ENCODE peak calls at places on chromosomes 7 and 10, in five cellular contexts. One of them, this sample, is unnamed. For H3K27me3, the result is how much of the 10 kb centered on the place peaks cover.

GRCh38 chr10:14185501-14186045 is 145.2 kb downstream of the FRMD4A start:
- DNase-seq in heart left ventricle: no peak
- DNase-seq in cardiac muscle cell: peak
- DNase-seq in gastrocnemius medialis: no peak
- DNase-seq in astrocyte: peak
- DNase-seq in this sample: no peak

GRCh38 chr7:30705008-30705407 is 22.8 kb upstream of the CRHR2 start:
- DNase-seq in cardiac muscle cell: no peak
- DNase-seq in gastrocnemius medialis: no peak
- DNase-seq in heart left ventricle: no peak
- DNase-seq in astrocyte: no peak
- DNase-seq in this sample: no peak

GRCh38 chr7:141646826-141647480 is 55.0 kb downstream of the DENND11 start:
- DNase-seq in gastrocnemius medialis: no peak
- DNase-seq in cardiac muscle cell: no peak
- DNase-seq in astrocyte: peak
- DNase-seq in heart left ventricle: no peak
- DNase-seq in this sample: no peak

GRCh38 chr7:83550100-83550499 is 98.8 kb downstream of the SEMA3E start:
- DNase-seq in astrocyte: peak
- DNase-seq in heart left ventricle: no peak
- DNase-seq in cardiac muscle cell: peak
- DNase-seq in gastrocnemius medialis: no peak
- DNase-seq in this sample: no peak

GRCh38 chr10:56537984-56538383 is 176.9 kb upstream of the ZWINT start:
- DNase-seq in heart left ventricle: no peak
- DNase-seq in cardiac muscle cell: peak
- DNase-seq in gastrocnemius medialis: no peak
- DNase-seq in astrocyte: peak
- DNase-seq in this sample: no peak

GRCh38 chr7:141220263-141220662 is 146.4 kb downstream of the TMEM178B start:
- DNase-seq in heart left ventricle: no peak
- DNase-seq in astrocyte: no peak
- DNase-seq in cardiac muscle cell: no peak
- DNase-seq in gastrocnemius medialis: no peak
- DNase-seq in this sample: no peak

GRCh38 chr7:148838905-148839304 is 45.2 kb downstream of the EZH2 start:
- DNase-seq in astrocyte: no peak
- DNase-seq in heart left ventricle: no peak
- DNase-seq in gastrocnemius medialis: no peak
- DNase-seq in cardiac muscle cell: no peak
- DNase-seq in this sample: no peak

GRCh38 chr7:52079726-52080125 is 763.1 kb upstream of the COBL start:
- DNase-seq in astrocyte: no peak
- DNase-seq in cardiac muscle cell: no peak
- DNase-seq in heart left ventricle: no peak
- DNase-seq in gastrocnemius medialis: no peak
- DNase-seq in this sample: no peak

GRCh38 chr7:10940748-10941358 is 32.8 kb upstream of the PHF14 start:
- DNase-seq in gastrocnemius medialis: no peak
- DNase-seq in heart left ventricle: no peak
- DNase-seq in cardiac muscle cell: no peak
- DNase-seq in astrocyte: no peak
- DNase-seq in this sample: no peak

GRCh38 chr7:127807340-127807739 is 155.3 kb downstream of the SND1 start:
- DNase-seq in gastrocnemius medialis: no peak
- DNase-seq in cardiac muscle cell: no peak
- DNase-seq in astrocyte: no peak
- DNase-seq in heart left ventricle: no peak
- DNase-seq in this sample: no peak

GRCh38 chr7:117567781-117568180 is 88.0 kb downstream of the CFTR start:
- DNase-seq in heart left ventricle: no peak
- DNase-seq in gastrocnemius medialis: no peak
- DNase-seq in astrocyte: no peak
- DNase-seq in cardiac muscle cell: peak
- DNase-seq in this sample: no peak

GRCh38 chr7:23333671-23334246 is 34.6 kb downstream of the MALSU1 start:
- DNase-seq in cardiac muscle cell: peak
- DNase-seq in astrocyte: peak
- DNase-seq in gastrocnemius medialis: no peak
- DNase-seq in heart left ventricle: no peak
- DNase-seq in this sample: peak

GRCh38 chr10:96863922-96864543 is 31.9 kb downstream of the LCOR start:
- DNase-seq in gastrocnemius medialis: no peak
- DNase-seq in heart left ventricle: no peak
- DNase-seq in cardiac muscle cell: peak
- DNase-seq in astrocyte: peak
- DNase-seq in this sample: no peak

GRCh38 chr7:29892231-29892630 is 85.9 kb downstream of the WIPF3 start:
- DNase-seq in heart left ventricle: no peak
- DNase-seq in cardiac muscle cell: no peak
- DNase-seq in astrocyte: no peak
- DNase-seq in gastrocnemius medialis: no peak
- DNase-seq in this sample: no peak

GRCh38 chr7:142176901-142177300 is 65.4 kb downstream of the MGAM2 start:
- DNase-seq in heart left ventricle: no peak
- DNase-seq in astrocyte: no peak
- DNase-seq in gastrocnemius medialis: no peak
- DNase-seq in cardiac muscle cell: no peak
- DNase-seq in this sample: no peak

DNA sequence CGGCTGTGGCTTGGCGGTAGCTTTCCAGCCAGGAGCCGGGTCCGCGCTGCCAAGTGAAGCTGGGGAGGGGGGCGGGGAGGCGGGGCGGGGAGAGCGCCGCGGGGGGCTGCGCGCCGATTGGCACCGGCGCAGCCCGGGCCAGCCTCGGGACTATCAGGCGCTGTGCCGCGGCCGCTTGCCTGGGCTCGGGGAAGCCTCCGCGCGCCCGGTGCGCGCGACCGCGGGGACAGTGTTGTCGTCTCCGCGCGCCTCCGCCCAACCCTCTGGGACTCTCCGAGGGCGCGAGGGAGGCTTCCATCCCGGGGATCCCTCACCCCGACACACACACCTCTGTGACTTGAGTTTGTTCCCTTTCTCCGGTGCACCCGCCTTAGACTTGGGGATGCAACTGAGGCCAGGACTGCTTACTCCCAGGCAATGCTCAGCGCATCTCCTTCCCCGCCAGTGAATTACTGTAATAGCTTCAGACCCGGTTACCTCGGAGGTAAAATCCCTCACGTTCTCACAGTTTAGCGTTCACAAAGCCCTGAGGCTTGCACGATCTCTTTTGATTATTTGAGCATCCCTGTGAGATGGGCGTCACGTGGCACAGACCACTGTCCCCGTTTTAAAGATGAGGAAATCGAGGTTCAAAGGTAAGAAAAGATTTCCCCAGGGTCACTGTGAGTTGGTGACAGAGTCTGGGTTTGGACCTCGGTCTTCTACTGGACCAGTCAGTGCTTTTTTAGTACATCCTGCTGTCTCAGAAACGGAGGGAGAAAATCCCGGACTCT is at the start of gene NKX1-2:
- DNase-seq in astrocyte: no peak
- DNase-seq in heart left ventricle: no peak
- DNase-seq in cardiac muscle cell: no peak
- DNase-seq in gastrocnemius medialis: no peak
- DNase-seq in this sample: no peak
- H3K27me3 ChIP-seq in astrocyte: half or more
- H3K27me3 ChIP-seq in heart left ventricle: half or more
- H3K27me3 ChIP-seq in cardiac muscle cell: half or more
- H3K27me3 ChIP-seq in gastrocnemius medialis: half or more
- H3K27me3 ChIP-seq in this sample: half or more

GRCh38 chr10:63799511-63799910 is 278.3 kb downstream of the REEP3 start:
- DNase-seq in astrocyte: no peak
- DNase-seq in gastrocnemius medialis: no peak
- DNase-seq in heart left ventricle: no peak
- DNase-seq in cardiac muscle cell: no peak
- DNase-seq in this sample: no peak
- H3K27ac ChIP-seq in astrocyte: peak
- H3K27ac ChIP-seq in gastrocnemius medialis: peak
- H3K27ac ChIP-seq in heart left ventricle: peak
- H3K27ac ChIP-seq in cardiac muscle cell: no peak
- H3K27ac ChIP-seq in this sample: no peak

GRCh38 chr7:7435978-7436377 is 99.7 kb downstream of the COL28A1 start:
- DNase-seq in gastrocnemius medialis: no peak
- DNase-seq in cardiac muscle cell: no peak
- DNase-seq in heart left ventricle: no peak
- DNase-seq in astrocyte: no peak
- DNase-seq in this sample: no peak

GRCh38 chr7:7439564-7439963 is 96.1 kb downstream of the COL28A1 start:
- DNase-seq in gastrocnemius medialis: no peak
- DNase-seq in cardiac muscle cell: no peak
- DNase-seq in astrocyte: no peak
- DNase-seq in heart left ventricle: no peak
- DNase-seq in this sample: no peak

GRCh38 chr7:7433736-7434260 is 101.9 kb downstream of the COL28A1 start:
- DNase-seq in gastrocnemius medialis: no peak
- DNase-seq in heart left ventricle: no peak
- DNase-seq in cardiac muscle cell: no peak
- DNase-seq in astrocyte: no peak
- DNase-seq in this sample: no peak

GRCh38 chr7:7434379-7434778 is 101.3 kb downstream of the COL28A1 start:
- DNase-seq in gastrocnemius medialis: no peak
- DNase-seq in cardiac muscle cell: no peak
- DNase-seq in heart left ventricle: no peak
- DNase-seq in astrocyte: no peak
- DNase-seq in this sample: no peak

DNA sequence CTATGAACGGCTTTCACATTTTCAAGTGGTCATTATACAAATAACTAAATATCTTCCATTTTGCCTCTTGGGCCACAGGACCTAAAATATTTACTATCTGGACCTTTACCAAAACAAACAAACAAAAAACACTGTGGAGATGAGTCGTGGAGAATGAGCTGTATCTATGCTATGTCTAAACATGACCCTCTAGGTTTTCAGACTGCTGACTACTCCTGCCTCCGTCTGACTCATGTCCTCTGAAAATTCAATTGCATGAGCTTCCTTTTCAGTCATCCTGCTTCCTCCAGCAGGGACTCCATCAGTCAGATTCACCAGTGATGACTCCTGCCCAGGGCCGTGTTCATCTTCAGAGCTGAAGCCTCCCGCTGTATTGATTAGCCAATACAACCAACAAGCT is 96.8 kb downstream of the COL28A1 start:
- DNase-seq in astrocyte: peak
- DNase-seq in cardiac muscle cell: peak
- DNase-seq in gastrocnemius medialis: no peak
- DNase-seq in heart left ventricle: no peak
- DNase-seq in this sample: no peak
- TF ChIP-seq CTCF in astrocyte: no peak
- TF ChIP-seq CTCF in cardiac muscle cell: no peak
- TF ChIP-seq CTCF in gastrocnemius medialis: no peak
- TF ChIP-seq CTCF in heart left ventricle: no peak
- TF ChIP-seq CTCF in this sample: no peak

GRCh38 chr7:73728551-73728950 is 9.1 kb upstream of the STX1A start:
- DNase-seq in cardiac muscle cell: no peak
- DNase-seq in gastrocnemius medialis: no peak
- DNase-seq in astrocyte: no peak
- DNase-seq in heart left ventricle: no peak
- DNase-seq in this sample: no peak
- H3K27me3 ChIP-seq in cardiac muscle cell: under half
- H3K27me3 ChIP-seq in gastrocnemius medialis: under half
- H3K27me3 ChIP-seq in astrocyte: under half
- H3K27me3 ChIP-seq in heart left ventricle: under half
- H3K27me3 ChIP-seq in this sample: under half

DNA sequence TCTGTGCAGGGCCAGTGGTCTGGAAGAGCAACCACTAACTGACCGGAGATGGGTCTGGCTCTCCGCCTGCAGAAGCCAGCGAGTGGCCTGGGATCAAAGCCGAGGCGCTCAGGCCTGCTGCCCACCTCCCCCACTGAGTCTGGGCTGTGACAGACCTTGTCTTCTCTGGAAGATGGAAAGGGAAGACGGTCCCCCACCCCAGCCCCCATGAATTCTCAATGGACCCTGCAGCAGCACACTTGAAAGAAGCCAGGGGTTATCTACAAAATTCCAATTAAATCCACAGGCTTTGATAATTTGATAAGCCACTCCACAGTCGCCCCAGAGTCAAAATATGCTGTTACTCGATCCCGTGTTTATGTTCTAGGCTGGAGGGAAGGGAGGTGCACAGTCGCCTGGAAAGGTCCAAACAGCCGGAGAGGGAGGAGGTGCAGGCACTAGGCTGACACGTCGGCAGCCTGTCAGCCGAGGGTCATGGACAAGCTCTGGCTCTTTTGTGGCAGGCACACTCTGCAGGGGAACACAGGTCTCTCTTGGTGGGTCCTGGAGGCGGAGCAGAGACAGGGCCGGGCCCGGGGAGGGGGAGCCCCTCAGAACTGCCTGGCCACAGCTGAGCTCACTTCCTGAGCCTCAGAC is 134.9 kb downstream of the SH3PXD2A start:
- DNase-seq in cardiac muscle cell: no peak
- DNase-seq in astrocyte: no peak
- DNase-seq in heart left ventricle: no peak
- DNase-seq in gastrocnemius medialis: no peak
- DNase-seq in this sample: no peak
- H3K27ac ChIP-seq in cardiac muscle cell: peak
- H3K27ac ChIP-seq in astrocyte: no peak
- H3K27ac ChIP-seq in heart left ventricle: no peak
- H3K27ac ChIP-seq in gastrocnemius medialis: no peak
- H3K27ac ChIP-seq in this sample: no peak

GRCh38 chr7:158325530-158326381 is 261.9 kb downstream of the PTPRN2 start:
- DNase-seq in gastrocnemius medialis: no peak
- DNase-seq in astrocyte: peak
- DNase-seq in heart left ventricle: no peak
- DNase-seq in cardiac muscle cell: no peak
- DNase-seq in this sample: no peak
- TF ChIP-seq CTCF in gastrocnemius medialis: no peak
- TF ChIP-seq CTCF in astrocyte: peak
- TF ChIP-seq CTCF in heart left ventricle: no peak
- TF ChIP-seq CTCF in cardiac muscle cell: no peak
- TF ChIP-seq CTCF in this sample: peak

GRCh38 chr7:27149817-27150567 is 2.4 kb downstream of the HOXA3 start:
- DNase-seq in heart left ventricle: peak
- DNase-seq in cardiac muscle cell: no peak
- DNase-seq in astrocyte: no peak
- DNase-seq in gastrocnemius medialis: no peak
- DNase-seq in this sample: no peak

GRCh38 chr7:27151945-27152815 is at the start of gene HOXA3:
- DNase-seq in gastrocnemius medialis: no peak
- DNase-seq in heart left ventricle: peak
- DNase-seq in cardiac muscle cell: no peak
- DNase-seq in astrocyte: no peak
- DNase-seq in this sample: peak

GRCh38 chr7:27150568-27151340 is 1.6 kb downstream of the HOXA3 start:
- DNase-seq in heart left ventricle: peak
- DNase-seq in astrocyte: no peak
- DNase-seq in cardiac muscle cell: peak
- DNase-seq in gastrocnemius medialis: peak
- DNase-seq in this sample: peak

GRCh38 chr7:27152816-27153486 is 568 bp upstream of the HOXA3 start:
- DNase-seq in cardiac muscle cell: no peak
- DNase-seq in gastrocnemius medialis: no peak
- DNase-seq in astrocyte: no peak
- DNase-seq in heart left ventricle: no peak
- DNase-seq in this sample: no peak

GRCh38 chr7:27151341-27151944 is 940 bp downstream of the HOXA3 start:
- DNase-seq in astrocyte: no peak
- DNase-seq in cardiac muscle cell: no peak
- DNase-seq in heart left ventricle: peak
- DNase-seq in gastrocnemius medialis: no peak
- DNase-seq in this sample: no peak
- H3K27me3 ChIP-seq in astrocyte: half or more
- H3K27me3 ChIP-seq in cardiac muscle cell: half or more
- H3K27me3 ChIP-seq in heart left ventricle: half or more
- H3K27me3 ChIP-seq in gastrocnemius medialis: under half
- H3K27me3 ChIP-seq in this sample: under half

This sample was measured in psoas muscle.